ENCODE peak calls at places on chromosomes 7 and 10, in eight cellular contexts. U is thoracic aorta, Q is cardiac muscle cell, T is uterus, Z is hepatocyte, K is lower lobe of right lung, X is transverse colon, A is pancreas. O is an unnamed sample. For H3K4me1, the result is how much of the 10 kb centered on the place peaks cover.

GRCh38 chr7:30546596-30546995 is 42.0 kb upstream of the GGCT start:
- DNase-seq in X (no peak), Q (no peak), A (no peak), T (no peak), K (no peak), U (no peak), Z (no peak), O (no peak)

GRCh38 chr7:42981595-42981994 is 49.4 kb downstream of the MRPL32 start:
- DNase-seq in U (no peak), A (no peak), Q (no peak), Z (no peak), K (no peak), T (no peak), X (no peak), O (no peak)

GRCh38 chr10:120221873-120222485 is 235.0 kb upstream of the PLPP4 start:
- DNase-seq in A (peak), T (no peak), X (no peak), K (no peak), U (no peak), Q (peak), Z (peak), O (no peak)

GRCh38 chr10:102269017-102269416 is 23.7 kb downstream of the GBF1 start:
- DNase-seq in K (no peak), T (no peak), A (no peak), U (no peak), Q (peak), Z (no peak), X (no peak), O (no peak)

GRCh38 chr10:129057856-129058663 is 409.0 kb upstream of the MGMT start:
- DNase-seq in T (no peak), Q (no peak), X (peak), Z (no peak), U (no peak), K (no peak), A (no peak), O (no peak)

GRCh38 chr10:4188406-4188805 is 403.4 kb upstream of the KLF6 start:
- DNase-seq in X (no peak), Q (no peak), K (no peak), T (no peak), A (no peak), U (no peak), Z (no peak), O (no peak)

GRCh38 chr10:128147064-128147463 is 20.8 kb upstream of the MKI67 start:
- DNase-seq in Z (no peak), K (no peak), T (no peak), Q (no peak), X (no peak), U (no peak), A (no peak), O (no peak)

GRCh38 chr7:88239852-88240251 is 20.0 kb upstream of the SRI start:
- DNase-seq in K (no peak), A (no peak), U (no peak), Q (no peak), Z (no peak), X (no peak), T (no peak), O (no peak)

GRCh38 chr7:157928171-157928794 is 591.5 kb downstream of the DNAJB6 start:
- DNase-seq in Q (no peak), X (no peak), T (no peak), A (no peak), Z (no peak), U (no peak), K (no peak), O (no peak)

GRCh38 chr7:25124485-25125136 is 449 bp downstream of the CYCS start:
- DNase-seq in T (no peak), X (no peak), K (no peak), Q (peak), U (no peak), Z (no peak), A (peak), O (no peak)

GRCh38 chr10:8402469-8403074 is 348.1 kb downstream of the GATA3 start:
- DNase-seq in X (no peak), Q (peak), T (no peak), Z (no peak), K (no peak), A (no peak), U (no peak), O (no peak)

GRCh38 chr10:116521424-116522305 is 24.1 kb upstream of the PNLIP start:
- DNase-seq in A (peak), X (peak), Q (peak), K (no peak), T (no peak), Z (peak), U (no peak), O (no peak)

GRCh38 chr7:391411-391951 is 101.5 kb downstream of the FOXL3 start:
- DNase-seq in T (peak), Z (no peak), K (peak), A (no peak), X (no peak), U (no peak), Q (no peak), O (peak)

GRCh38 chr10:93550634-93551033 is 15.8 kb upstream of the FFAR4 start:
- DNase-seq in Q (no peak), U (no peak), A (no peak), T (no peak), Z (no peak), X (no peak), K (no peak), O (no peak)

GRCh38 chr7:45196374-45196773 is 38.8 kb downstream of the RAMP3 start:
- DNase-seq in U (no peak), Q (no peak), A (no peak), K (no peak), T (no peak), Z (no peak), X (no peak), O (no peak)

GRCh38 chr10:62214364-62214874 is 54.2 kb downstream of the RTKN2 start:
- DNase-seq in Z (no peak), K (no peak), T (no peak), U (no peak), Q (no peak), A (no peak), X (no peak), O (no peak)

GRCh38 chr7:91019686-91020385 is 244.4 kb upstream of the FZD1 start:
- DNase-seq in K (no peak), Q (no peak), U (no peak), T (no peak), X (no peak), A (no peak), Z (no peak), O (no peak)

GRCh38 chr10:59538623-59539022 is 171.0 kb downstream of the SLC16A9 start:
- DNase-seq in U (no peak), Z (no peak), K (no peak), Q (no peak), X (no peak), T (no peak), A (no peak), O (no peak)

GRCh38 chr7:137331378-137331777 is 12.2 kb downstream of the PTN start:
- DNase-seq in K (no peak), A (no peak), T (no peak), X (no peak), Q (no peak), U (no peak), Z (no peak), O (no peak)

GRCh38 chr7:41224063-41224763 is 478.7 kb downstream of the INHBA start:
- DNase-seq in X (no peak), A (no peak), Q (peak), K (no peak), T (no peak), Z (peak), U (no peak), O (no peak)

GRCh38 chr10:62860946-62861345 is 44.8 kb upstream of the EGR2 start:
- DNase-seq in U (no peak), K (no peak), A (peak), X (no peak), Z (no peak), T (no peak), Q (peak), O (no peak)

GRCh38 chr7:101237206-101238067 is at the start of gene CLDN15:
- DNase-seq in U (no peak), X (peak), Z (peak), A (no peak), K (no peak), T (peak), Q (peak), O (no peak)

GRCh38 chr7:155764432-155764798 is 47.8 kb downstream of the SHH start:
- DNase-seq in K (no peak), Q (no peak), X (no peak), U (no peak), T (no peak), A (no peak), Z (no peak), O (no peak)
- TF ChIP-seq CTCF in K (no peak), Q (no peak), X (no peak), U (no peak), T (no peak), A (no peak), Z (no peak), O (no peak)

GRCh38 chr10:72261323-72262018 is 12.3 kb upstream of the DDIT4 start:
- DNase-seq in Q (no peak), K (no peak), X (peak), U (no peak), Z (peak), A (no peak), T (no peak), O (no peak)
- H3K4me3 ChIP-seq in Q (peak), K (peak), X (peak), U (peak), Z (no peak), A (no peak), T (peak), O (peak)

DNA sequence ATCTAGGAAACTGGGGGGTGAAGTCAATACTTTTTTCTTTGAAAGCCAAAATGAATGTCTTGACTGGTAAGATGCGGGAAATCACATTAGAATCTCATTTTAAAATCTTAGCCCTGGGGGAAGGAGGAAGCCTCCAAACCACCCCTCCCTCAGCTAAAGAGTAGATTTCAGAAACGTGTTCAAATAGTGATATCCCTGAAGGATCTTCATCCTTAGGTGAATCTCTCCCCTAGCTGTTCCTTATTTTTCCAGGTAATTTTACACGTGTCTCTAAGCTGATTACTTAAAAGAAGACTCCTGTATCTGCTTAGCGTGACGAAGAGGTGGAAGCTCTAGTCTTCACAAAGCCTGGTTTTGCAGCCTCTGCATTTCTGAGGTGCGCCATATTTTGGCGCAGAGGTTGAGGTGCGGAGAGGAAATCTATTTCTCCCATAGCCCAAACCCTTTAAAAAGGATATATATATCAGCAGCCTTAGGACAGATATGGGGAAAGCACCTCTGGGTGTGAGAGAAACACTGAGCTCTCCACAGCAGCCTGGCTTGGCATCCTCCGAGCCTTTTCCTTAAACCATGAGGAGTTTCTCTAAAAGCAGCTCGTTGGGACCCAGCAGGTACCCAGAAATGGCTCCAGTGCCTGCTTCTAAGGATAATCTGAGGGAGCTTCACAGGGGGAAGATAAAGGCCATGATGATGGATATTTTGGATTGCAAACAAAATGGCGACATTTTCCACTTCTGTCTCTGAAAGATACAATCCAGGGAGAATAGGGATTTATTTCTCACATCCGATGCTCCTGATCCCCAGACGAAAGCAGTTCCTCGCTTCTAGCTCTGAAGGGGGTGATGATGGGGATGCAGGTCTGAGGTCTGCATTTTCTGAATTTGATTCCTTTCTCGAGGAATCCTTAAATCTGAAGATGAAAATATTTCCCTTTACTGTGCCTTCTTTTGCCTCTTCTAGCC is 3.0 kb upstream of the HOXA2 start:
- DNase-seq in K (no peak), Q (no peak), X (no peak), A (no peak), U (no peak), Z (no peak), T (no peak), O (no peak)
- H3K4me1 ChIP-seq in K (under half), Q (under half), X (under half), A (under half), U (under half), Z (under half), T (under half), O (under half)

DNA sequence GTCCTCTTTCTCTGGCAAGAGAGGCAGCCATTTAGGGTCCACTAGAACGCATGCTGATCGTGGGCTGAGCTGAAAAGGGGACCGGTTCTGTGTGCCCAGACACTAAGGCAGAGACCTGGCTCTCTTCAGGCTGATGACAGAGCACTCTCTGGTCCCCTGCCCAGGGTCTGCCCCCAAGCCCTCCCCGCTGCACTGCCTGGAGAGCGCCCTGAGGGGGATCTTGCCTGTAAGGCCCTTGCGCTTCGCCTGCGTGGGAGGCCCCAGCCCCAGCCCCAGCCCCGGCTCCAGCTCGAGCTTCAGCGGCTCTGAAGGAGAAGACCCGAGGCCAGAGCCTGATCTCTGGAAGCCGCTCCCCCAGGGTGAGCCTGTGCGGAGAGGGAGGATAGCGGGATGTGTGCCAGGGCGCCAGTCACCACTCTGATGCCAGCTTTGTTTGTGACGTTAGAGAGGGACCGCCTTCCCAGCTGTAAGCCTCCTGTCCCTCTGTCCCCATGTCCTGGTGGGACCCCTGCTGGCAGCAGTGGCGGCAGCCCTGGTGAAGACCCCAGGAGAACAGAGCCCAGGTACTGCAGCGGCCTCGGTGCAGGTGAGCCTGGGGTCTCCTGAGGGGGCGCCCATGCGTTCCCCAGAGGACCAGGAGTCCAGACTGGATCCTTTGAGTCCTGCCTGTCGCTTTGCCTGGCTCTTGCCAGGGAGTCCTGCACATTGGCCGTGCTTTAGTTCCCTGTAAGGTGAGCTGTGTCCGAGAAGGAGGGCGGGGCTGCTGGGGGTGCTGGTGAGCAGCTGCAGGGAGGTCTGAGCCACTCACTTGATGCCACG is 43.2 kb downstream of the ZNF467 start:
- DNase-seq in X (no peak), K (peak), Z (no peak), A (no peak), Q (no peak), T (no peak), U (no peak), O (no peak)
- TF ChIP-seq CTCF in X (no peak), K (no peak), Z (no peak), A (no peak), Q (no peak), T (no peak), U (no peak), O (no peak)

DNA sequence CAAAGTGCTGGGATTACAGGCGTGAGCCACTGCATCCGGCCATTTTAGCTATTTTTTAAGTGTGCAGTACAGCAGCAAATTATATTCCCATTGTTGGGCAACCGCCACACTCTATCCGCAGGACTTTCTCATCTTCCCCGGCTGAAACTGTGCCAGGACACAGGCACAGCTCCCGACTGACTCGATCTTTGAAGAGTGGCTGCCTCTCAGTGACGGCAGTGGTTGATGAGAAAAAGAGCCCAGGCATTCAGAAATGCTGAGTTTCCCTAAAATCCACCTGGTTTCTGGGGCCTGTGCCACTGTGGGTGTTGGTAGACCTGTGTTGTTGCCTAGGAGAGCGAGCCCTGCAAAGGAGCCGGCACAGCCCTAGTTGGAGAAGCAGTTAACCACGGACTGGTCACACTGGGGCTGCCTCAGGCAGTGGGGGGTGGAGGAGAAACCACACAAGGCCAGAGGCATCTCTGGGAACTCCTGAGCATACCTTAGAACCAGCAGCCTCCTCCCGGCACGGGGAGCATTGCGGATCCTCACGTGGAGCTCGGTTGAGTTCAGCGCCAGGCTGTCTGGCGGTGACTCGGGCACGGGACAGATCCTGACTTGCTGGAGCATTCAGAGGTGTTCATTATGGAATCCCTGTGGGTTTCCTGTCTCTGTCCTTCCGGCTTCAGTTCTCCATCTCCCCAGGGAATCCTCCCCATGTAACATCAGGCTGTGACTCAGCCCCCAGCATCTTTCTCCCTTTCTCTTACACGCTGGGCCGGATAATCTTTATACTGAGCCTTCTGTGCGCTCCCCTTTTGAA is 16.2 kb downstream of the PFKFB3 start:
- DNase-seq in U (no peak), Q (peak), X (no peak), T (no peak), Z (peak), A (no peak), K (no peak), O (no peak)
- H3K4me3 ChIP-seq in U (no peak), Q (no peak), X (no peak), T (no peak), Z (no peak), A (no peak), K (no peak), O (no peak)

GRCh38 chr10:126225672-126226007 is 162.6 kb downstream of the ADAM12 start:
- DNase-seq in T (no peak), Z (no peak), U (no peak), X (no peak), A (no peak), K (no peak), Q (peak), O (no peak)

GRCh38 chr10:126226988-126227761 is 161.1 kb downstream of the ADAM12 start:
- DNase-seq in T (no peak), Q (no peak), K (no peak), U (no peak), X (no peak), A (no peak), Z (no peak), O (no peak)

GRCh38 chr10:126229701-126230100 is 158.6 kb downstream of the ADAM12 start:
- DNase-seq in K (no peak), A (no peak), X (no peak), Q (no peak), U (no peak), Z (no peak), T (no peak), O (no peak)

GRCh38 chr10:126226205-126226604 is 162.1 kb downstream of the ADAM12 start:
- DNase-seq in Q (no peak), K (no peak), U (no peak), T (no peak), A (no peak), X (no peak), Z (no peak), O (no peak)

GRCh38 chr10:126227762-126228134 is 160.5 kb downstream of the ADAM12 start:
- DNase-seq in Q (no peak), Z (no peak), X (no peak), A (no peak), U (no peak), K (no peak), T (no peak), O (no peak)
- H3K4me1 ChIP-seq in Q (under half), Z (under half), X (under half), A (under half), U (under half), K (under half), T (under half), O (under half)

GRCh38 chr10:34262965-34263364 is 552.1 kb downstream of the PARD3 start:
- DNase-seq in X (no peak), T (no peak), Z (no peak), U (no peak), K (no peak), A (no peak), Q (no peak), O (no peak)
- TF ChIP-seq CTCF in X (no peak), T (no peak), Z (no peak), U (no peak), K (no peak), A (no peak), Q (no peak), O (no peak)

GRCh38 chr10:123140164-123140982 is 4.6 kb downstream of the HMX3 start:
- DNase-seq in K (no peak), A (no peak), Q (no peak), Z (no peak), T (no peak), X (no peak), U (no peak), O (no peak)
- H3K4me3 ChIP-seq in K (no peak), A (no peak), Q (no peak), Z (no peak), T (no peak), X (no peak), U (no peak), O (no peak)

GRCh38 chr7:132618956-132619305 is 42.7 kb upstream of the PLXNA4 start:
- DNase-seq in A (no peak), Z (no peak), T (no peak), U (no peak), Q (peak), K (no peak), X (no peak), O (no peak)

GRCh38 chr7:132613737-132614136 is 37.5 kb upstream of the PLXNA4 start:
- DNase-seq in Z (no peak), U (no peak), K (no peak), X (no peak), A (no peak), Q (no peak), T (no peak), O (no peak)

GRCh38 chr7:132611056-132611455 is 34.8 kb upstream of the PLXNA4 start:
- DNase-seq in A (no peak), X (no peak), Q (no peak), Z (no peak), U (no peak), T (no peak), K (no peak), O (no peak)

GRCh38 chr7:132618271-132618955 is 42.1 kb upstream of the PLXNA4 start:
- DNase-seq in Q (peak), U (no peak), T (no peak), Z (no peak), A (no peak), K (no peak), X (no peak), O (no peak)

GRCh38 chr7:132614428-132615076 is 38.3 kb upstream of the PLXNA4 start:
- DNase-seq in Q (peak), U (no peak), A (no peak), X (peak), T (no peak), Z (peak), K (peak), O (peak)
- H3K4me1 ChIP-seq in Q (under half), U (under half), A (under half), X (under half), T (under half), Z (under half), K (under half), O (under half)

O was measured in left lung.